ENCODE peak calls at places on chromosomes 6 and 20, in five cellular contexts. X, A, Y, F and K are unnamed samples.
A peak's percentile ranks its signal among the peaks of the same experiment; 100 is the strongest.

GRCh38 chr20:19583532-19584175 is 174.4 kb upstream of the RIN2 start:
- DNase-seq in X (no peak), A (peak; percentile 13), Y (peak; percentile 91), F (peak; percentile 71), K (no peak)

GRCh38 chr6:15661815-15662245 is 998 bp downstream of the DTNBP1 start:
- DNase-seq in X (no peak), A (no peak), Y (no peak), F (no peak), K (no peak)

GRCh38 chr6:135243871-135244796 is 63.0 kb downstream of the MYB start:
- DNase-seq in X (no peak), A (no peak), Y (no peak), F (no peak), K (no peak)

GRCh38 chr20:20366896-20367680 is 816 bp upstream of the INSM1 start:
- DNase-seq in X (no peak), A (no peak), Y (peak; percentile 31), F (no peak), K (no peak)

GRCh38 chr6:116111552-116112528 is 11.2 kb downstream of the NT5DC1 start:
- DNase-seq in X (no peak), A (peak; percentile 49), Y (peak; percentile 56), F (no peak), K (no peak)

GRCh38 chr20:58986968-58987517 is 6.0 kb downstream of the NELFCD start:
- DNase-seq in X (no peak), A (no peak), Y (no peak), F (no peak), K (no peak)

GRCh38 chr20:46246527-46246926 is 61.8 kb downstream of the CDH22 start:
- DNase-seq in X (no peak), A (no peak), Y (no peak), F (no peak), K (no peak)

GRCh38 chr20:20824924-20825584 is 112.6 kb upstream of the RALGAPA2 start:
- DNase-seq in X (no peak), A (no peak), Y (peak; percentile 74), F (peak; percentile 83), K (peak; percentile 20)

GRCh38 chr6:42010185-42010872 is 40.0 kb upstream of the TAF8 start:
- DNase-seq in X (no peak), A (no peak), Y (peak; percentile 9), F (no peak), K (no peak)

GRCh38 chr20:46040902-46041535 is 12.0 kb downstream of the SLC12A5 start:
- DNase-seq in X (peak; percentile 37), A (no peak), Y (peak; percentile 82), F (peak; percentile 57), K (no peak)

DNA sequence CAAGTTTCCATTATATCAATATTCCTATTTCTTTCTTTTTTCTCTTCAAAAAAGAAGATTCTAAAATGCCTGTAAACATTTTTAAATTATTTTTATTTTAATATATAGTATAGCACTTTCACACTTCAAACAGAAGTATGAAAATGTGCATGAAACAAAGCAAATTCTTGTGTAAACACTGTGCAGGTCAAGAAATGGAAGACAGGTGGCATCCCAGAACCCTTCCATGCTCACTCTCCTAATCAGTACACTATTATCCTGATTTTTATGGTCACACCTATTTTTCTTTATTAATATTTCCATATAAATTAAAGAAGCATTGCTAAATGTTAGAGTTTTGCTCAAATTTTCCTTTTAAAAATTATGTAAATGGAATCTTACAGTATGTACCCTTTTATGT is 561.6 kb upstream of the RNF217 start:
- DNase-seq in X (no peak), A (no peak), Y (no peak), F (no peak), K (no peak)
- TF ChIP-seq CTCF in X (no peak), A (peak; percentile 21), Y (peak; percentile 26), F (no peak), K (no peak)

DNA sequence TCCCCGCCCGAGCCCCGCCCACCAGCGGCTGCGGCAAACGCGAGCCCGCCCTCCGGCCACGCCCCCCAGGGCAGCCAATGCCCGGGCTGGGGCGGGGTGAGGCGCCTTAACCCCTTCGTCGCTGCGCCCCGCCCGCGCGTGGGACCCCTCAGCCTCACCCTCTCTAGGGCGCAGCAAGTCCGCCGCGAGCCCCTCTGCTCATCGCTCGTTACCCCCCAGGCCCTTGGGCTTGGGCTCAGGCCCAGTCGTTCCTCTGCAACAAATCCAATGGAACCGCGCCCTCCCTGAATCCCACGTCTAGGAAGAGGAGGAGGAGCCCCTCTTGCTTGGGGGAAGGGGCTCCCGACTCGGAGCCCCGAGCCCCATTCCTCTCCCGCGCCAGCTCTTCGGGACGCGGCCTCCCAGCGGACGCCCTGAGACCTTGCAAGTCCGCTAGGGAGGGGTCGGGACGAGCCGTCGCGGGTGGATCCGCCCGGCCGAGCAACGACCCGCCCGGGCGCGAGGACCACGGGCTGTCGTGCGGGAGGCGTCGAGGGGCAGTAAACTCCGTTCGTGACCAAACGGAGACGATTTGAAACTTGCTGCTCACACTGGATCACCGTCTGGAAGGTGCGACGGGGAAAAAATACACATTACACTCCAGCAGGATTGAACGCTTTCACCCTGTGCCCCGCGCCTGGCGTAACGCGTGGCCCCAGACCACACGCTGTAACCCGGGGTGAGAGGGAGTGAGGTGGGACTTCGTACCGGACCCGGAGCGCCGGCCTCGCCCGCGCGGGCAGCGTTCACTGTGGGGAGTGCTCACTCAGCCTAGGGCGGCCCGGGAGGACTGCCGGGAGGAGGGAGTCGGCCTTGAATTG is 463 bp upstream of the LZTS3 start:
- DNase-seq in X (peak; percentile 89), A (peak; percentile 38), Y (peak; percentile 97), F (peak; percentile 97), K (peak; percentile 93)
- TF ChIP-seq CTCF in X (no peak), A (peak; percentile 6), Y (no peak), F (no peak), K (no peak)

DNA sequence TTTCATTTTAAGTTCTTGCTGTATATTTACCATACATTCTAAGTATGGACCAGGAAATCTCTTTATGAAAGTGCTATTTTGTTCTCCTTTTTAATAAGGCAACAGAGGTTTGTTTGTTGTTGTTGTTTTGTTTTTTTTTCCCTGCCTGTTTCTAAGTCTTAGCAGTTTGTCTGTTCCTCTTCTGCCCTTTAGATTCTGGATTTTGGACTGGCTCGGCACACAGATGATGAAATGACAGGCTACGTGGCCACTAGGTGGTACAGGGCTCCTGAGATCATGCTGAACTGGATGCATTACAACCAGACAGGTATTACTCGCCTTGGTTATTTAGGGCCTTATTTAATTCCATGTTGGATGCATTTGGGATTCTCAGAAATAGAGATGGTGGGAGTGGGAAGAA is 48.0 kb downstream of the MAPK14 start:
- DNase-seq in X (no peak), A (peak; percentile 6), Y (no peak), F (no peak), K (no peak)
- TF ChIP-seq CTCF in X (peak; percentile 39), A (peak; percentile 55), Y (no peak), F (peak; percentile 40), K (no peak)

GRCh38 chr6:120675886-120676285 is 658.4 kb downstream of the TBC1D32 start:
- DNase-seq in X (no peak), A (no peak), Y (no peak), F (no peak), K (no peak)

GRCh38 chr6:120671519-120671918 is 662.8 kb downstream of the TBC1D32 start:
- DNase-seq in X (no peak), A (peak; percentile 2), Y (peak; percentile 11), F (no peak), K (no peak)
- TF ChIP-seq CTCF in X (no peak), A (peak; percentile 24), Y (no peak), F (no peak), K (no peak)

GRCh38 chr20:36893801-36894200 is 17.9 kb downstream of the TLDC2 start:
- DNase-seq in X (no peak), A (no peak), Y (no peak), F (no peak), K (no peak)

GRCh38 chr20:36888880-36889516 is 13.1 kb downstream of the TLDC2 start:
- DNase-seq in X (no peak), A (no peak), Y (no peak), F (no peak), K (no peak)

GRCh38 chr20:36891211-36891610 is 15.3 kb downstream of the TLDC2 start:
- DNase-seq in X (no peak), A (no peak), Y (no peak), F (no peak), K (no peak)

GRCh38 chr20:36887779-36888133 is 11.8 kb downstream of the TLDC2 start:
- DNase-seq in X (no peak), A (no peak), Y (no peak), F (no peak), K (no peak)

DNA sequence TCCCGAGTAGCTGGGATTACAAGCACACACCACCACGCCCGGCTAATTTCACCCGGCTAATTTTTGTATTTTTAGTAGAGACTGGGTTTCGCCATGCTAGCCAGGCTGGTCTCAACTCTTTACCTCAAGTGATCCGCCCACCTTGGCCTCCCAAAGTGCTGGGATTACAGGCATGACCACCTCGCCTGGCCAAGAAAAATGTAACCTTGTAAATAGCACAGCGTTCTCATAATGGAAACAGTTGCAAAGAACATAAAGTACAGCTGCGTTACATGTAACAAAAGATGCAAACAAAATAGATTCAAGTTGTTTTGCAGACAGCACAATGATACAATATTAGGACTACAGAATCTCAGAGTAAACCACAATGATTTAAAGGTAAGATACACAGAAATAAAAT is 14.6 kb downstream of the TLDC2 start:
- DNase-seq in X (no peak), A (no peak), Y (no peak), F (no peak), K (no peak)
- TF ChIP-seq CTCF in X (no peak), A (no peak), Y (no peak), F (no peak), K (no peak)

GRCh38 chr20:53660078-53660909 is 66.7 kb upstream of the ZNF217 start:
- DNase-seq in X (no peak), A (no peak), Y (no peak), F (peak; percentile 45), K (no peak)
- TF ChIP-seq CTCF in X (no peak), A (no peak), Y (no peak), F (no peak), K (no peak)

GRCh38 chr6:3068329-3069223 is at the start of gene RIPK1:
- DNase-seq in X (peak; percentile 87), A (peak; percentile 69), Y (peak; percentile 83), F (peak; percentile 97), K (peak; percentile 98)
- TF ChIP-seq CTCF in X (peak; percentile 40), A (no peak), Y (no peak), F (peak; percentile 56), K (no peak)

DNA sequence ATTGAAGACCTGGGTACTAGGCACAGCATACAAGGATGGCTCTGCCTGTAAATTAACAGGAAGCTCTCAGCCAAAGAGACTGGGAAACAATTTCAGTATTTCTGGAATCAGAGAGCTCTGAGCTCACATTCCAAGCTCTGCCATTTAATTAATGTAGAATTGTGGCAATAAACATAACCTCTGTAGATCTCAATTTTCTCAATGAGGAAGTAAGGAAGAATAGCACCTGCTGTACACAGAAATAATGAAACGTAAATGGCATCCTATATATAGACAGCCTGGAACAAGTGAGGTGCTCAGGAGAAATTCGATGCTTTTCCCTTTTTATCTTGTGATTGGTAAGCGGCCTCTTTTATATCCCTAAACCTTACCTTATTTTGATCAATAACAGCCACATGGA is 538.5 kb upstream of the JAG1 start:
- DNase-seq in X (no peak), A (no peak), Y (no peak), F (no peak), K (no peak)
- TF ChIP-seq CTCF in X (no peak), A (no peak), Y (no peak), F (no peak), K (no peak)